ENCODE peak calls at places on chromosome 22, in six cellular contexts. One of them, this sample, is unnamed.

GRCh38 chr22:24580276-24580675 is 12.6 kb downstream of the LRRC75B start:
- DNase-seq in amniotic stem cell: peak
- DNase-seq in neuronal stem cell: no peak
- DNase-seq in aorta: no peak
- DNase-seq in fibroblast of lung: peak
- DNase-seq in OCI-LY7: no peak
- DNase-seq in this sample: peak

GRCh38 chr22:46742576-46743221 is 4.6 kb upstream of the CERK start:
- DNase-seq in amniotic stem cell: no peak
- DNase-seq in neuronal stem cell: no peak
- DNase-seq in aorta: no peak
- DNase-seq in fibroblast of lung: no peak
- DNase-seq in OCI-LY7: no peak
- DNase-seq in this sample: no peak

GRCh38 chr22:23608583-23608982 is 23.5 kb downstream of the DRICH1 start:
- DNase-seq in amniotic stem cell: no peak
- DNase-seq in neuronal stem cell: peak
- DNase-seq in aorta: no peak
- DNase-seq in fibroblast of lung: peak
- DNase-seq in OCI-LY7: no peak
- DNase-seq in this sample: no peak

GRCh38 chr22:20108757-20109230 is 7.1 kb upstream of the RANBP1 start:
- DNase-seq in amniotic stem cell: no peak
- DNase-seq in neuronal stem cell: no peak
- DNase-seq in aorta: no peak
- DNase-seq in fibroblast of lung: no peak
- DNase-seq in OCI-LY7: no peak
- DNase-seq in this sample: no peak

GRCh38 chr22:26587991-26588613 is 1.8 kb downstream of the TPST2 start:
- DNase-seq in amniotic stem cell: no peak
- DNase-seq in neuronal stem cell: no peak
- DNase-seq in aorta: no peak
- DNase-seq in fibroblast of lung: no peak
- DNase-seq in OCI-LY7: no peak
- DNase-seq in this sample: peak

GRCh38 chr22:37609240-37610152 is 862 bp downstream of the GGA1 start:
- DNase-seq in amniotic stem cell: no peak
- DNase-seq in neuronal stem cell: no peak
- DNase-seq in aorta: no peak
- DNase-seq in fibroblast of lung: no peak
- DNase-seq in OCI-LY7: peak
- DNase-seq in this sample: no peak

GRCh38 chr22:23119492-23120414 is 22.0 kb downstream of the RSPH14 start:
- DNase-seq in amniotic stem cell: no peak
- DNase-seq in neuronal stem cell: no peak
- DNase-seq in aorta: no peak
- DNase-seq in fibroblast of lung: no peak
- DNase-seq in OCI-LY7: no peak
- DNase-seq in this sample: no peak

GRCh38 chr22:47197735-47198500 is 435.5 kb downstream of the TBC1D22A start:
- DNase-seq in amniotic stem cell: no peak
- DNase-seq in neuronal stem cell: no peak
- DNase-seq in aorta: peak
- DNase-seq in fibroblast of lung: no peak
- DNase-seq in OCI-LY7: no peak
- DNase-seq in this sample: no peak

GRCh38 chr22:38923463-38924196 is 33.8 kb upstream of the APOBEC3A start:
- DNase-seq in amniotic stem cell: peak
- DNase-seq in neuronal stem cell: no peak
- DNase-seq in aorta: peak
- DNase-seq in fibroblast of lung: peak
- DNase-seq in OCI-LY7: no peak
- DNase-seq in this sample: peak

GRCh38 chr22:23187871-23188700 is 7.8 kb downstream of the BCR start:
- DNase-seq in amniotic stem cell: no peak
- DNase-seq in neuronal stem cell: no peak
- DNase-seq in aorta: no peak
- DNase-seq in fibroblast of lung: no peak
- DNase-seq in OCI-LY7: no peak
- DNase-seq in this sample: no peak

GRCh38 chr22:44024288-44024908 is at the start of gene PARVB:
- DNase-seq in amniotic stem cell: no peak
- DNase-seq in neuronal stem cell: no peak
- DNase-seq in aorta: peak
- DNase-seq in fibroblast of lung: no peak
- DNase-seq in OCI-LY7: no peak
- DNase-seq in this sample: peak

GRCh38 chr22:19523240-19524169 is 705 bp downstream of the CLDN5 start:
- DNase-seq in amniotic stem cell: no peak
- DNase-seq in neuronal stem cell: peak
- DNase-seq in aorta: peak
- DNase-seq in fibroblast of lung: peak
- DNase-seq in OCI-LY7: no peak
- DNase-seq in this sample: peak

GRCh38 chr22:17097062-17097461 is 12.3 kb downstream of the IL17RA start:
- DNase-seq in amniotic stem cell: no peak
- DNase-seq in neuronal stem cell: no peak
- DNase-seq in aorta: peak
- DNase-seq in fibroblast of lung: no peak
- DNase-seq in OCI-LY7: no peak
- DNase-seq in this sample: no peak

GRCh38 chr22:31240011-31240410 is 27.9 kb downstream of the LIMK2 start:
- DNase-seq in amniotic stem cell: no peak
- DNase-seq in neuronal stem cell: no peak
- DNase-seq in aorta: no peak
- DNase-seq in fibroblast of lung: peak
- DNase-seq in OCI-LY7: no peak
- DNase-seq in this sample: no peak

This sample was measured in AG10803.